ENCODE peak calls at places on chromosomes 3 and 15, in five cellular contexts. G is activated CD8-positive, alpha-beta memory T cell treated with anti-CD3 and anti-CD28 coated beads, Interleukin-2, amount 50 U/mL, for 4 hours; F is GM20000; C is memory B cell; D is Caco-2. H is an unnamed sample.

GRCh38 chr3:149701977-149702350 is 44.1 kb upstream of the WWTR1 start:
- DNase-seq in G (no peak), F (no peak), C (no peak), D (no peak), H (no peak)

GRCh38 chr3:100782906-100783305 is 73.6 kb downstream of the TFG start:
- DNase-seq in G (no peak), F (no peak), C (no peak), D (no peak), H (no peak)

GRCh38 chr15:97091093-97091492 is 760.6 kb downstream of the NR2F2 start:
- DNase-seq in G (no peak), F (no peak), C (no peak), D (no peak), H (no peak)

GRCh38 chr3:6179761-6180160 is 681.2 kb upstream of the GRM7 start:
- DNase-seq in G (no peak), F (no peak), C (no peak), D (no peak), H (no peak)

GRCh38 chr3:123934250-123934649 is 26.8 kb downstream of the CCDC14 start:
- DNase-seq in G (no peak), F (no peak), C (no peak), D (no peak), H (no peak)

GRCh38 chr15:92667291-92667904 is 11.8 kb upstream of the FAM174B start:
- DNase-seq in G (no peak), F (no peak), C (no peak), D (peak; percentile 74), H (no peak)

GRCh38 chr3:97815149-97815917 is 6.5 kb upstream of the CRYBG3 start:
- DNase-seq in G (peak; percentile 19), F (no peak), C (no peak), D (no peak), H (no peak)

GRCh38 chr3:184717608-184717995 is 5.7 kb upstream of the MAGEF1 start:
- DNase-seq in G (no peak), F (no peak), C (no peak), D (no peak), H (no peak)

GRCh38 chr15:67033012-67033411 is 32.4 kb upstream of the SMAD3 start:
- DNase-seq in G (no peak), F (no peak), C (no peak), D (no peak), H (no peak)

GRCh38 chr3:3053974-3054373 is 56.2 kb downstream of the IL5RA start:
- DNase-seq in G (no peak), F (no peak), C (no peak), D (peak; percentile 54), H (no peak)

GRCh38 chr3:134376385-134376765 is 2.1 kb upstream of the AMOTL2 start:
- DNase-seq in G (no peak), F (no peak), C (no peak), D (no peak), H (no peak)